ENCODE peak calls at places on chromosomes 7 and 10, in ten cellular contexts. L, M, I, T, J, C, X, G, V and Q are unnamed samples.

GRCh38 chr7:12851841-12852240 is 164.4 kb downstream of the ARL4A start:
- DNase-seq in T (no peak), V (no peak), G (no peak), J (no peak), X (no peak), I (no peak), M (no peak), C (no peak), L (no peak), Q (no peak)

GRCh38 chr7:69232445-69233376 is 365.6 kb upstream of the AUTS2 start:
- DNase-seq in G (no peak), M (no peak), T (no peak), C (peak), I (no peak), L (no peak), X (no peak), V (no peak), J (no peak), Q (peak)

GRCh38 chr10:31353574-31353973 is 34.6 kb downstream of the ZEB1 start:
- DNase-seq in M (no peak), G (peak), J (no peak), T (peak), C (peak), V (no peak), L (no peak), I (peak), X (peak), Q (no peak)

GRCh38 chr10:48215148-48215982 is 59.1 kb downstream of the FRMPD2 start:
- DNase-seq in X (peak), M (no peak), I (no peak), C (peak), G (peak), L (peak), J (no peak), T (peak), V (no peak), Q (peak)

GRCh38 chr10:55550241-55550640 is 749.2 kb upstream of the PCDH15 start:
- DNase-seq in I (no peak), C (no peak), X (peak), G (no peak), V (no peak), M (no peak), T (peak), L (no peak), J (no peak), Q (no peak)

GRCh38 chr10:127433951-127434350 is 115.2 kb upstream of the NPS start:
- DNase-seq in C (no peak), X (no peak), J (no peak), T (no peak), I (no peak), L (no peak), M (no peak), V (no peak), G (no peak), Q (no peak)

GRCh38 chr10:119761106-119761505 is 35.3 kb downstream of the INPP5F start:
- DNase-seq in T (peak), G (peak), J (no peak), X (peak), C (no peak), I (peak), M (no peak), V (no peak), L (no peak), Q (no peak)

GRCh38 chr10:33180390-33180789 is 154.1 kb downstream of the NRP1 start:
- DNase-seq in G (no peak), M (no peak), C (no peak), V (no peak), T (peak), J (no peak), X (no peak), I (no peak), L (no peak), Q (no peak)

GRCh38 chr7:150801242-150801945 is 825 bp downstream of the TMEM176A start:
- DNase-seq in J (no peak), T (no peak), M (no peak), C (no peak), L (no peak), V (peak), G (no peak), I (no peak), X (no peak), Q (no peak)